ENCODE peak calls at places on chromosomes 11 and 22, in four cellular contexts. H is GM19239, V is germinal center, O is amniotic stem cell. G is an unnamed sample.

GRCh38 chr11:113881856-113882255 is 6.5 kb upstream of the USP28 start:
- DNase-seq in O (no peak), V (no peak), H (no peak), G (no peak)

GRCh38 chr22:22720724-22721261 is 76.4 kb downstream of the GGTLC2 start:
- DNase-seq in V (peak; percentile 55), H (peak; percentile 30), O (no peak), G (no peak)

GRCh38 chr22:42994917-42995562 is 19.9 kb downstream of the PACSIN2 start:
- DNase-seq in V (peak; percentile 52), O (peak; percentile 86), H (no peak), G (peak; percentile 60)

GRCh38 chr22:27719535-27720227 is 81.9 kb downstream of the MN1 start:
- DNase-seq in H (no peak), V (no peak), O (no peak), G (no peak)

GRCh38 chr11:61547246-61547645 is 33.6 kb downstream of the SYT7 start:
- DNase-seq in H (no peak), O (no peak), V (no peak), G (no peak)

GRCh38 chr11:75639752-75640151 is 29.1 kb downstream of the MAP6 start:
- DNase-seq in O (no peak), H (no peak), V (peak; percentile 63), G (peak; percentile 22)

GRCh38 chr11:95917188-95918036 is 6.5 kb downstream of the MTMR2 start:
- DNase-seq in V (no peak), H (no peak), O (no peak), G (no peak)

GRCh38 chr22:27627901-27628300 is 173.7 kb downstream of the MN1 start:
- DNase-seq in V (no peak), H (no peak), O (no peak), G (no peak)

GRCh38 chr22:31229402-31230140 is 17.5 kb downstream of the LIMK2 start:
- DNase-seq in V (no peak), O (no peak), H (no peak), G (no peak)

GRCh38 chr11:102680945-102681344 is 24.6 kb downstream of the MMP27 start:
- DNase-seq in V (no peak), H (no peak), O (no peak), G (no peak)

GRCh38 chr11:78030429-78031325 is 7.6 kb upstream of the KCTD14 start:
- DNase-seq in V (no peak), H (no peak), O (no peak), G (no peak)

GRCh38 chr22:44919691-44920090 is 90.1 kb downstream of the PHF21B start:
- DNase-seq in O (no peak), H (no peak), V (no peak), G (no peak)

GRCh38 chr11:67423891-67424613 is 4.2 kb upstream of the RPS6KB2 start:
- DNase-seq in H (no peak), V (no peak), O (no peak), G (no peak)

GRCh38 chr11:46597155-46597554 is 3.3 kb upstream of the AMBRA1 start:
- DNase-seq in O (no peak), V (no peak), H (no peak), G (no peak)

GRCh38 chr11:1480191-1480554 is 6.4 kb downstream of the MOB2 start:
- DNase-seq in V (no peak), H (no peak), O (no peak), G (no peak)

GRCh38 chr11:117819096-117820040 is 5.2 kb downstream of the FXYD2 start:
- DNase-seq in V (no peak), H (no peak), O (no peak), G (no peak)

GRCh38 chr22:48104102-48104738 is 1341.8 kb downstream of the TBC1D22A start:
- DNase-seq in O (no peak), V (no peak), H (no peak), G (no peak)

GRCh38 chr11:2391663-2391975 is 8.9 kb upstream of the TSSC4 start:
- DNase-seq in V (no peak), H (no peak), O (no peak), G (no peak)

GRCh38 chr11:23688835-23689234 is 808.0 kb upstream of the LUZP2 start:
- DNase-seq in H (no peak), V (no peak), O (no peak), G (no peak)

GRCh38 chr22:37561209-37562048 is 1.1 kb downstream of the CDC42EP1 start:
- DNase-seq in V (peak; percentile 82), O (peak; percentile 87), H (peak; percentile 91), G (peak; percentile 84)

GRCh38 chr22:48403521-48403921 is 1424.2 kb downstream of the BRD1 start:
- DNase-seq in V (no peak), H (no peak), O (no peak), G (no peak)

GRCh38 chr22:50544746-50545253 is 899 bp upstream of the KLHDC7B start:
- DNase-seq in H (no peak), V (no peak), O (no peak), G (no peak)

GRCh38 chr11:121467965-121468364 is 15.2 kb upstream of the SORL1-AS1 start:
- DNase-seq in V (peak; percentile 47), H (no peak), O (no peak), G (no peak)

GRCh38 chr11:59076876-59077571 is 9.1 kb upstream of the GLYATL1B start:
- DNase-seq in O (no peak), H (peak; percentile 15), V (peak; percentile 68), G (no peak)

GRCh38 chr11:107177106-107177477 is 158.8 kb upstream of the GUCY1A2 start:
- DNase-seq in H (no peak), O (no peak), V (no peak), G (no peak)

GRCh38 chr11:133122260-133122659 is 410.0 kb downstream of the OPCML start:
- DNase-seq in H (no peak), V (no peak), O (no peak), G (no peak)

GRCh38 chr11:43685483-43685882 is 4.9 kb downstream of the HSD17B12 start:
- DNase-seq in O (no peak), H (no peak), V (no peak), G (no peak)

GRCh38 chr11:66856496-66857233 is at the start of gene LRFN4:
- DNase-seq in H (peak; percentile 85), V (peak; percentile 68), O (no peak), G (no peak)

GRCh38 chr22:46866591-46866990 is 104.1 kb downstream of the TBC1D22A start:
- DNase-seq in O (peak; percentile 51), V (no peak), H (no peak), G (no peak)

GRCh38 chr11:73866586-73866996 is 10.1 kb downstream of the COA4 start:
- DNase-seq in O (peak; percentile 78), H (no peak), V (no peak), G (no peak)

GRCh38 chr11:122509899-122510298 is 145.6 kb upstream of the UBASH3B start:
- DNase-seq in O (no peak), V (no peak), H (no peak), G (no peak)

GRCh38 chr11:35781342-35782171 is 119.0 kb downstream of the TRIM44 start:
- DNase-seq in H (no peak), V (no peak), O (peak; percentile 24), G (no peak)

GRCh38 chr11:104254347-104254746 is 90.4 kb upstream of the PDGFD start:
- DNase-seq in O (peak; percentile 7), V (peak; percentile 65), H (peak; percentile 10), G (no peak)

GRCh38 chr11:46541593-46542371 is 52.0 kb downstream of the AMBRA1 start:
- DNase-seq in V (no peak), O (no peak), H (no peak), G (no peak)

GRCh38 chr22:35039625-35040024 is 26.3 kb upstream of the ISX start:
- DNase-seq in H (no peak), V (no peak), O (no peak), G (no peak)